ENCODE peak calls at places on chromosomes 16 and 17, in seven cellular contexts. V is stimulated activated naive CD4-positive, alpha-beta T cell; Y is fibroblast of lung; E is activated T-cell treated with anti-CD3 and anti-CD28 coated beads, Interleukin-2, amount 50 U/mL, for 1 hour; K is tibial nerve; D is activated effector memory CD4-positive, alpha-beta T cell treated with Interleukin-2 at 50 U/mL for 16 hours; H is HTR-8/SVneo. I is an unnamed sample.

GRCh38 chr17:67008101-67008500 is 36.3 kb upstream of the CACNG1 start:
- DNase-seq in V (no peak), Y (no peak), E (no peak), K (no peak), D (no peak), H (no peak), I (no peak)

GRCh38 chr17:57380055-57380356 is 123.7 kb downstream of the MSI2 start:
- DNase-seq in V (no peak), Y (no peak), E (no peak), K (no peak), D (no peak), H (no peak), I (no peak)

GRCh38 chr17:75667825-75668224 is 687 bp downstream of the SAP30BP start:
- DNase-seq in V (no peak), Y (no peak), E (no peak), K (no peak), D (no peak), H (no peak), I (no peak)

GRCh38 chr17:76179496-76180467 is 38.7 kb upstream of the FOXJ1 start:
- DNase-seq in V (peak; percentile 28), Y (peak; percentile 12), E (peak; percentile 17), K (no peak), D (peak; percentile 25), H (no peak), I (no peak)

GRCh38 chr17:40060887-40061480 is 1.8 kb upstream of the THRA start:
- DNase-seq in V (no peak), Y (no peak), E (no peak), K (no peak), D (no peak), H (no peak), I (no peak)

GRCh38 chr17:55843785-55844184 is 92.9 kb downstream of the PCTP start:
- DNase-seq in V (no peak), Y (no peak), E (no peak), K (no peak), D (no peak), H (no peak), I (no peak)

GRCh38 chr16:24255446-24256352 is at the start of gene CACNG3:
- DNase-seq in V (no peak), Y (peak; percentile 25), E (peak; percentile 43), K (no peak), D (peak; percentile 4), H (no peak), I (no peak)

GRCh38 chr17:63675607-63676539 is 24.1 kb downstream of the LIMD2 start:
- DNase-seq in V (no peak), Y (peak; percentile 90), E (no peak), K (peak; percentile 79), D (no peak), H (peak; percentile 91), I (peak; percentile 66)

GRCh38 chr17:78934681-78935418 is 9.7 kb upstream of the TIMP2 start:
- DNase-seq in V (no peak), Y (no peak), E (no peak), K (no peak), D (no peak), H (no peak), I (no peak)

GRCh38 chr17:49146620-49147306 is 14.2 kb downstream of the B4GALNT2 start:
- DNase-seq in V (no peak), Y (peak; percentile 97), E (no peak), K (no peak), D (no peak), H (peak; percentile 97), I (peak; percentile 91)

GRCh38 chr17:49031965-49032928 is 35.1 kb downstream of the IGF2BP1 start:
- DNase-seq in V (peak; percentile 12), Y (peak; percentile 85), E (no peak), K (peak; percentile 27), D (no peak), H (peak; percentile 96), I (peak; percentile 39)

GRCh38 chr17:38572665-38573365 is 32.9 kb downstream of the SRCIN1 start:
- DNase-seq in V (no peak), Y (no peak), E (no peak), K (no peak), D (no peak), H (peak; percentile 67), I (no peak)

GRCh38 chr16:21179126-21179982 is 20.9 kb downstream of the LDAF1 start:
- DNase-seq in V (no peak), Y (no peak), E (no peak), K (peak; percentile 33), D (no peak), H (no peak), I (no peak)

GRCh38 chr17:2250140-2251095 is 53.2 kb downstream of the SMG6 start:
- DNase-seq in V (peak; percentile 11), Y (no peak), E (peak; percentile 49), K (no peak), D (no peak), H (no peak), I (no peak)

GRCh38 chr16:8848939-8849391 is 19.8 kb downstream of the CARHSP1 start:
- DNase-seq in V (no peak), Y (peak; percentile 41), E (no peak), K (no peak), D (no peak), H (peak; percentile 74), I (no peak)

GRCh38 chr16:727291-727977 is 528 bp downstream of the HAGHL start:
- DNase-seq in V (no peak), Y (no peak), E (peak; percentile 40), K (no peak), D (no peak), H (no peak), I (no peak)

GRCh38 chr17:61847659-61848058 is 15.7 kb downstream of the BRIP1 start:
- DNase-seq in V (no peak), Y (no peak), E (no peak), K (no peak), D (no peak), H (no peak), I (no peak)

GRCh38 chr16:88595101-88595500 is 24.9 kb downstream of the ZC3H18 start:
- DNase-seq in V (no peak), Y (no peak), E (no peak), K (no peak), D (no peak), H (no peak), I (no peak)

GRCh38 chr17:41667280-41668008 is 21.2 kb upstream of the EIF1 start:
- DNase-seq in V (no peak), Y (no peak), E (no peak), K (no peak), D (no peak), H (no peak), I (no peak)

GRCh38 chr17:40063915-40064531 is 1.3 kb downstream of the THRA start:
- DNase-seq in V (no peak), Y (no peak), E (no peak), K (no peak), D (no peak), H (no peak), I (no peak)

GRCh38 chr16:11672206-11673090 is 4.2 kb downstream of the SNN start:
- DNase-seq in V (no peak), Y (no peak), E (no peak), K (no peak), D (peak; percentile 29), H (no peak), I (no peak)

GRCh38 chr16:59296002-59296401 is 561.9 kb upstream of the GOT2 start:
- DNase-seq in V (no peak), Y (peak; percentile 0), E (no peak), K (peak; percentile 6), D (no peak), H (no peak), I (no peak)

GRCh38 chr17:73268582-73269328 is 7.1 kb upstream of the CPSF4L start:
- DNase-seq in V (no peak), Y (no peak), E (no peak), K (no peak), D (no peak), H (no peak), I (no peak)

GRCh38 chr16:46859719-46860152 is 24.4 kb upstream of the GPT2 start:
- DNase-seq in V (no peak), Y (peak; percentile 73), E (no peak), K (no peak), D (no peak), H (peak; percentile 71), I (peak; percentile 52)

GRCh38 chr17:81583589-81584337 is 31.6 kb upstream of the FAAP100 start:
- DNase-seq in V (no peak), Y (no peak), E (no peak), K (no peak), D (no peak), H (no peak), I (no peak)